ENCODE peak calls at places on chromosomes 5 and 9, in six cellular contexts. U is nephron progenitor cell, Q is IMR-90, H is activated T-cell treated with anti-CD3 and anti-CD28 coated beads for 1 hour, M is AG09319, X is GM10248. C is an unnamed sample.

GRCh38 chr5:88660947-88661869 is 221.8 kb downstream of the MEF2C start:
- DNase-seq in U (peak; percentile 93), Q (peak; percentile 77), H (no peak), M (peak; percentile 32), X (peak; percentile 83), C (no peak)

GRCh38 chr5:75465480-75465879 is 45.9 kb downstream of the CERT1 start:
- DNase-seq in U (no peak), Q (peak; percentile 25), H (no peak), M (no peak), X (no peak), C (no peak)

GRCh38 chr5:62578540-62578939 is at the start of gene LRRC70:
- DNase-seq in U (peak; percentile 7), Q (peak; percentile 64), H (no peak), M (no peak), X (peak; percentile 20), C (peak; percentile 73)

GRCh38 chr9:91946196-91946595 is 3.8 kb downstream of the ROR2 start:
- DNase-seq in U (no peak), Q (no peak), H (no peak), M (no peak), X (no peak), C (no peak)

GRCh38 chr9:37753489-37754190 is at the start of gene TRMT10B:
- DNase-seq in U (peak; percentile 84), Q (peak; percentile 64), H (peak; percentile 55), M (peak; percentile 20), X (peak; percentile 89), C (peak; percentile 59)

GRCh38 chr5:167158588-167158987 is 1132.9 kb upstream of the WWC1 start:
- DNase-seq in U (no peak), Q (no peak), H (no peak), M (no peak), X (no peak), C (no peak)

GRCh38 chr5:149062371-149063016 is 368 bp downstream of the SH3TC2 start:
- DNase-seq in U (no peak), Q (peak; percentile 88), H (no peak), M (no peak), X (no peak), C (no peak)

GRCh38 chr9:93258419-93258817 is 74.5 kb downstream of the WNK2 start:
- DNase-seq in U (no peak), Q (no peak), H (no peak), M (no peak), X (no peak), C (no peak)

GRCh38 chr5:125137535-125137934 is 391.1 kb upstream of the ZNF608 start:
- DNase-seq in U (no peak), Q (no peak), H (no peak), M (no peak), X (no peak), C (no peak)

GRCh38 chr5:131272365-131273123 is 8.7 kb downstream of the CDC42SE2 start:
- DNase-seq in U (no peak), Q (peak; percentile 59), H (no peak), M (no peak), X (no peak), C (peak; percentile 77)

GRCh38 chr5:143403357-143403606 is 204 bp downstream of the NR3C1 start:
- DNase-seq in U (no peak), Q (no peak), H (no peak), M (no peak), X (no peak), C (no peak)